ENCODE peak calls at places on chromosomes 13 and 19, in four cellular contexts. F is NCI-H1092 treated with DMSO at 0.1 percent for 48 hours, Q is frontal cortex, X is NCI-H1048. H is an unnamed sample.

GRCh38 chr19:49430678-49431329 is 5.6 kb downstream of the GFY start:
- DNase-seq in F (no peak), Q (no peak), X (no peak), H (no peak)

GRCh38 chr13:110546389-110546788 is 15.1 kb downstream of the RAB20 start:
- DNase-seq in F (no peak), Q (no peak), X (no peak), H (no peak)

GRCh38 chr19:4376991-4377781 is 23.2 kb downstream of the SH3GL1 start:
- DNase-seq in F (no peak), Q (no peak), X (no peak), H (no peak)

GRCh38 chr13:51154029-51154555 is 43.0 kb upstream of the C13orf42 start:
- DNase-seq in F (no peak), Q (no peak), X (no peak), H (no peak)

GRCh38 chr13:76330756-76331155 is 555.4 kb downstream of the KCTD12 start:
- DNase-seq in F (no peak), Q (no peak), X (no peak), H (no peak)

GRCh38 chr13:108957369-108958012 is 328.1 kb downstream of the MYO16 start:
- DNase-seq in F (no peak), Q (peak; percentile 6), X (no peak), H (no peak)

GRCh38 chr13:99968521-99969367 is 2.8 kb downstream of the ZIC5 start:
- DNase-seq in F (peak; percentile 67), Q (no peak), X (no peak), H (peak; percentile 63)

GRCh38 chr13:62760724-62761123 is 1345.1 kb upstream of the PCDH20 start:
- DNase-seq in F (no peak), Q (no peak), X (no peak), H (no peak)

GRCh38 chr19:7748756-7749155 is 1.4 kb upstream of the CD209 start:
- DNase-seq in F (peak; percentile 22), Q (no peak), X (no peak), H (no peak)

GRCh38 chr13:39107484-39108040 is 69.3 kb downstream of the NHLRC3 start:
- DNase-seq in F (peak; percentile 54), Q (no peak), X (no peak), H (no peak)

GRCh38 chr13:46179576-46180368 is 2.2 kb downstream of the LCP1 start:
- DNase-seq in F (no peak), Q (no peak), X (no peak), H (peak; percentile 90)

GRCh38 chr13:103431880-103432279 is 365.7 kb upstream of the SLC10A2 start:
- DNase-seq in F (peak; percentile 10), Q (no peak), X (no peak), H (no peak)

GRCh38 chr13:103521532-103521931 is 455.3 kb upstream of the SLC10A2 start:
- DNase-seq in F (no peak), Q (no peak), X (no peak), H (no peak)

GRCh38 chr13:36282818-36283432 is 14.7 kb downstream of the CCDC169 start:
- DNase-seq in F (peak; percentile 16), Q (peak; percentile 18), X (no peak), H (no peak)

GRCh38 chr19:14305706-14306105 is 75.5 kb upstream of the ADGRE5 start:
- DNase-seq in F (no peak), Q (no peak), X (no peak), H (no peak)

GRCh38 chr13:56019606-56020005 is 1121.1 kb upstream of the PRR20A start:
- DNase-seq in F (no peak), Q (no peak), X (no peak), H (no peak)

GRCh38 chr19:41255171-41255570 is 9.0 kb upstream of the HNRNPUL1 start:
- DNase-seq in F (no peak), Q (no peak), X (no peak), H (no peak)

H was measured in activated effector memory CD4-positive, alpha-beta T cell treated with anti-CD3 and anti-CD28 coated beads, Interleukin-2, amount 50 U/mL, for 16 hours.